ENCODE peak calls at places on chromosomes 12 and 14, in ten cellular contexts. One of them, this sample, is unnamed.

GRCh38 chr12:31315089-31315725 is 10.7 kb downstream of the SINHCAF start:
- DNase-seq in lung: no peak
- DNase-seq in lower lobe of right lung: no peak
- DNase-seq in sigmoid colon: no peak
- DNase-seq in endothelial cell: no peak
- DNase-seq in HL-60: no peak
- DNase-seq in fibroblast of lung: no peak
- DNase-seq in psoas muscle: no peak
- DNase-seq in AG09309: no peak
- DNase-seq in AG04450: no peak
- DNase-seq in this sample: no peak

GRCh38 chr12:5718073-5718472 is 227.0 kb downstream of the ANO2 start:
- DNase-seq in AG04450: no peak
- DNase-seq in AG09309: no peak
- DNase-seq in sigmoid colon: no peak
- DNase-seq in psoas muscle: no peak
- DNase-seq in endothelial cell: no peak
- DNase-seq in lung: no peak
- DNase-seq in fibroblast of lung: no peak
- DNase-seq in lower lobe of right lung: no peak
- DNase-seq in HL-60: no peak
- DNase-seq in this sample: no peak

GRCh38 chr14:61460063-61460462 is 138.7 kb downstream of the PRKCH start:
- DNase-seq in lower lobe of right lung: no peak
- DNase-seq in lung: no peak
- DNase-seq in fibroblast of lung: no peak
- DNase-seq in HL-60: no peak
- DNase-seq in endothelial cell: no peak
- DNase-seq in sigmoid colon: no peak
- DNase-seq in AG04450: no peak
- DNase-seq in AG09309: no peak
- DNase-seq in psoas muscle: no peak
- DNase-seq in this sample: no peak

GRCh38 chr12:94596596-94596995 is 53.8 kb downstream of the TMCC3 start:
- DNase-seq in fibroblast of lung: peak; percentile 47
- DNase-seq in psoas muscle: no peak
- DNase-seq in AG04450: no peak
- DNase-seq in lung: no peak
- DNase-seq in endothelial cell: no peak
- DNase-seq in AG09309: no peak
- DNase-seq in sigmoid colon: no peak
- DNase-seq in HL-60: no peak
- DNase-seq in lower lobe of right lung: no peak
- DNase-seq in this sample: no peak

GRCh38 chr14:69713127-69713800 is 53.7 kb upstream of the SRSF5 start:
- DNase-seq in HL-60: no peak
- DNase-seq in AG09309: no peak
- DNase-seq in AG04450: no peak
- DNase-seq in psoas muscle: peak; percentile 48
- DNase-seq in lower lobe of right lung: no peak
- DNase-seq in endothelial cell: no peak
- DNase-seq in fibroblast of lung: no peak
- DNase-seq in sigmoid colon: no peak
- DNase-seq in lung: no peak
- DNase-seq in this sample: no peak

GRCh38 chr14:55798400-55798799 is 218.4 kb downstream of the KTN1 start:
- DNase-seq in endothelial cell: no peak
- DNase-seq in psoas muscle: no peak
- DNase-seq in AG09309: no peak
- DNase-seq in AG04450: no peak
- DNase-seq in lung: no peak
- DNase-seq in sigmoid colon: no peak
- DNase-seq in lower lobe of right lung: no peak
- DNase-seq in HL-60: no peak
- DNase-seq in fibroblast of lung: no peak
- DNase-seq in this sample: no peak

GRCh38 chr12:7259060-7259459 is 44.8 kb upstream of the ACSM4 start:
- DNase-seq in lung: no peak
- DNase-seq in fibroblast of lung: no peak
- DNase-seq in endothelial cell: no peak
- DNase-seq in sigmoid colon: no peak
- DNase-seq in lower lobe of right lung: no peak
- DNase-seq in HL-60: no peak
- DNase-seq in psoas muscle: no peak
- DNase-seq in AG09309: no peak
- DNase-seq in AG04450: no peak
- DNase-seq in this sample: no peak

GRCh38 chr14:95394981-95395737 is 75.5 kb upstream of the CLMN start:
- DNase-seq in AG09309: no peak
- DNase-seq in endothelial cell: no peak
- DNase-seq in lung: no peak
- DNase-seq in AG04450: no peak
- DNase-seq in psoas muscle: no peak
- DNase-seq in HL-60: no peak
- DNase-seq in fibroblast of lung: no peak
- DNase-seq in sigmoid colon: peak; percentile 25
- DNase-seq in lower lobe of right lung: no peak
- DNase-seq in this sample: no peak

GRCh38 chr12:65495233-65495632 is 216.8 kb downstream of the MSRB3 start:
- DNase-seq in AG04450: peak; percentile 33
- DNase-seq in lung: no peak
- DNase-seq in AG09309: no peak
- DNase-seq in HL-60: no peak
- DNase-seq in psoas muscle: no peak
- DNase-seq in endothelial cell: no peak
- DNase-seq in lower lobe of right lung: no peak
- DNase-seq in sigmoid colon: no peak
- DNase-seq in fibroblast of lung: peak; percentile 38
- DNase-seq in this sample: no peak

GRCh38 chr14:100203962-100204834 is 34.7 kb upstream of the YY1 start:
- DNase-seq in AG04450: peak; percentile 37
- DNase-seq in fibroblast of lung: peak; percentile 72
- DNase-seq in lung: peak; percentile 50
- DNase-seq in lower lobe of right lung: no peak
- DNase-seq in psoas muscle: no peak
- DNase-seq in AG09309: no peak
- DNase-seq in HL-60: no peak
- DNase-seq in endothelial cell: no peak
- DNase-seq in sigmoid colon: no peak
- DNase-seq in this sample: no peak

GRCh38 chr12:133130808-133131128 is 341 bp downstream of the ZNF10 start:
- DNase-seq in psoas muscle: peak; percentile 62
- DNase-seq in lung: peak; percentile 31
- DNase-seq in AG09309: no peak
- DNase-seq in HL-60: peak; percentile 38
- DNase-seq in lower lobe of right lung: peak; percentile 65
- DNase-seq in sigmoid colon: peak; percentile 67
- DNase-seq in AG04450: no peak
- DNase-seq in endothelial cell: no peak
- DNase-seq in fibroblast of lung: no peak
- DNase-seq in this sample: no peak

GRCh38 chr14:50657753-50658152 is 10.4 kb downstream of the SAV1 start:
- DNase-seq in sigmoid colon: no peak
- DNase-seq in AG04450: no peak
- DNase-seq in HL-60: no peak
- DNase-seq in AG09309: no peak
- DNase-seq in lung: no peak
- DNase-seq in endothelial cell: no peak
- DNase-seq in psoas muscle: no peak
- DNase-seq in fibroblast of lung: no peak
- DNase-seq in lower lobe of right lung: no peak
- DNase-seq in this sample: no peak

GRCh38 chr12:54723653-54724256 is 75.6 kb upstream of the DCD start:
- DNase-seq in psoas muscle: no peak
- DNase-seq in lower lobe of right lung: no peak
- DNase-seq in endothelial cell: peak; percentile 30
- DNase-seq in AG09309: no peak
- DNase-seq in fibroblast of lung: peak; percentile 17
- DNase-seq in lung: no peak
- DNase-seq in HL-60: peak; percentile 19
- DNase-seq in sigmoid colon: no peak
- DNase-seq in AG04450: no peak
- DNase-seq in this sample: no peak

GRCh38 chr12:86683568-86683991 is 427.4 kb upstream of the MGAT4C start:
- DNase-seq in AG04450: peak; percentile 13
- DNase-seq in fibroblast of lung: peak; percentile 70
- DNase-seq in endothelial cell: no peak
- DNase-seq in AG09309: no peak
- DNase-seq in lung: no peak
- DNase-seq in lower lobe of right lung: no peak
- DNase-seq in sigmoid colon: no peak
- DNase-seq in psoas muscle: no peak
- DNase-seq in HL-60: no peak
- DNase-seq in this sample: no peak

GRCh38 chr12:16939871-16940306 is 333.9 kb upstream of the LMO3 start:
- DNase-seq in endothelial cell: peak; percentile 64
- DNase-seq in AG04450: no peak
- DNase-seq in sigmoid colon: no peak
- DNase-seq in lung: peak; percentile 62
- DNase-seq in lower lobe of right lung: peak; percentile 50
- DNase-seq in AG09309: no peak
- DNase-seq in psoas muscle: no peak
- DNase-seq in fibroblast of lung: peak; percentile 2
- DNase-seq in HL-60: peak; percentile 79
- DNase-seq in this sample: no peak

GRCh38 chr12:125188912-125189881 is 124.0 kb downstream of the AACS start:
- DNase-seq in AG09309: no peak
- DNase-seq in HL-60: no peak
- DNase-seq in endothelial cell: no peak
- DNase-seq in fibroblast of lung: no peak
- DNase-seq in sigmoid colon: no peak
- DNase-seq in lung: no peak
- DNase-seq in AG04450: no peak
- DNase-seq in lower lobe of right lung: no peak
- DNase-seq in psoas muscle: no peak
- DNase-seq in this sample: no peak

GRCh38 chr14:55641290-55641689 is 61.3 kb downstream of the KTN1 start:
- DNase-seq in AG09309: no peak
- DNase-seq in HL-60: no peak
- DNase-seq in lung: no peak
- DNase-seq in sigmoid colon: no peak
- DNase-seq in AG04450: no peak
- DNase-seq in psoas muscle: no peak
- DNase-seq in endothelial cell: no peak
- DNase-seq in lower lobe of right lung: no peak
- DNase-seq in fibroblast of lung: no peak
- DNase-seq in this sample: no peak

GRCh38 chr14:103541944-103542544 is 13.0 kb downstream of the TRMT61A start:
- DNase-seq in psoas muscle: peak; percentile 57
- DNase-seq in endothelial cell: no peak
- DNase-seq in AG09309: no peak
- DNase-seq in AG04450: no peak
- DNase-seq in sigmoid colon: peak; percentile 83
- DNase-seq in HL-60: no peak
- DNase-seq in fibroblast of lung: no peak
- DNase-seq in lower lobe of right lung: peak; percentile 53
- DNase-seq in lung: no peak
- DNase-seq in this sample: no peak
- TF ChIP-seq CTCF in psoas muscle: no peak
- TF ChIP-seq CTCF in endothelial cell: no peak
- TF ChIP-seq CTCF in AG09309: no peak
- TF ChIP-seq CTCF in AG04450: no peak
- TF ChIP-seq CTCF in sigmoid colon: no peak
- TF ChIP-seq CTCF in HL-60: no peak
- TF ChIP-seq CTCF in fibroblast of lung: no peak
- TF ChIP-seq CTCF in lower lobe of right lung: peak; percentile 6
- TF ChIP-seq CTCF in lung: no peak
- TF ChIP-seq CTCF in this sample: no peak

GRCh38 chr12:1222858-1223644 is 232.0 kb downstream of the ERC1 start:
- DNase-seq in endothelial cell: no peak
- DNase-seq in fibroblast of lung: no peak
- DNase-seq in lower lobe of right lung: no peak
- DNase-seq in AG09309: no peak
- DNase-seq in psoas muscle: no peak
- DNase-seq in AG04450: no peak
- DNase-seq in HL-60: no peak
- DNase-seq in sigmoid colon: no peak
- DNase-seq in lung: no peak
- DNase-seq in this sample: no peak

GRCh38 chr12:1216560-1216959 is 225.5 kb downstream of the ERC1 start:
- DNase-seq in endothelial cell: no peak
- DNase-seq in lung: no peak
- DNase-seq in fibroblast of lung: no peak
- DNase-seq in lower lobe of right lung: no peak
- DNase-seq in AG09309: no peak
- DNase-seq in psoas muscle: no peak
- DNase-seq in AG04450: no peak
- DNase-seq in sigmoid colon: no peak
- DNase-seq in HL-60: no peak
- DNase-seq in this sample: no peak

GRCh38 chr12:1220127-1221092 is 229.4 kb downstream of the ERC1 start:
- DNase-seq in HL-60: no peak
- DNase-seq in sigmoid colon: no peak
- DNase-seq in AG09309: no peak
- DNase-seq in psoas muscle: no peak
- DNase-seq in endothelial cell: no peak
- DNase-seq in fibroblast of lung: no peak
- DNase-seq in AG04450: no peak
- DNase-seq in lung: no peak
- DNase-seq in lower lobe of right lung: no peak
- DNase-seq in this sample: no peak

GRCh38 chr12:1217191-1217949 is 226.3 kb downstream of the ERC1 start:
- DNase-seq in HL-60: no peak
- DNase-seq in endothelial cell: no peak
- DNase-seq in fibroblast of lung: peak; percentile 82
- DNase-seq in lower lobe of right lung: no peak
- DNase-seq in sigmoid colon: no peak
- DNase-seq in psoas muscle: no peak
- DNase-seq in AG09309: peak; percentile 82
- DNase-seq in AG04450: no peak
- DNase-seq in lung: no peak
- DNase-seq in this sample: no peak

GRCh38 chr12:1218369-1218768 is 227.3 kb downstream of the ERC1 start:
- DNase-seq in lower lobe of right lung: no peak
- DNase-seq in fibroblast of lung: no peak
- DNase-seq in psoas muscle: no peak
- DNase-seq in endothelial cell: no peak
- DNase-seq in sigmoid colon: no peak
- DNase-seq in AG04450: no peak
- DNase-seq in lung: no peak
- DNase-seq in AG09309: no peak
- DNase-seq in HL-60: no peak
- DNase-seq in this sample: no peak
- TF ChIP-seq CTCF in lower lobe of right lung: no peak
- TF ChIP-seq CTCF in fibroblast of lung: no peak
- TF ChIP-seq CTCF in psoas muscle: no peak
- TF ChIP-seq CTCF in endothelial cell: no peak
- TF ChIP-seq CTCF in sigmoid colon: no peak
- TF ChIP-seq CTCF in AG04450: no peak
- TF ChIP-seq CTCF in lung: no peak
- TF ChIP-seq CTCF in AG09309: no peak
- TF ChIP-seq CTCF in HL-60: no peak
- TF ChIP-seq CTCF in this sample: no peak

GRCh38 chr14:74459289-74459946 is 33.4 kb upstream of the SYNDIG1L start:
- DNase-seq in fibroblast of lung: peak; percentile 51
- DNase-seq in psoas muscle: no peak
- DNase-seq in AG04450: peak; percentile 8
- DNase-seq in lung: no peak
- DNase-seq in AG09309: peak; percentile 42
- DNase-seq in sigmoid colon: no peak
- DNase-seq in endothelial cell: peak; percentile 60
- DNase-seq in HL-60: peak; percentile 9
- DNase-seq in lower lobe of right lung: no peak
- DNase-seq in this sample: peak; percentile 60
- TF ChIP-seq CTCF in fibroblast of lung: peak; percentile 55
- TF ChIP-seq CTCF in psoas muscle: peak; percentile 57
- TF ChIP-seq CTCF in AG04450: peak; percentile 79
- TF ChIP-seq CTCF in lung: no peak
- TF ChIP-seq CTCF in AG09309: peak; percentile 87
- TF ChIP-seq CTCF in sigmoid colon: no peak
- TF ChIP-seq CTCF in endothelial cell: peak; percentile 62
- TF ChIP-seq CTCF in HL-60: peak; percentile 30
- TF ChIP-seq CTCF in lower lobe of right lung: peak; percentile 49
- TF ChIP-seq CTCF in this sample: peak; percentile 71

GRCh38 chr14:101628471-101628966 is 67.2 kb downstream of the DIO3 start:
- DNase-seq in endothelial cell: peak; percentile 87
- DNase-seq in HL-60: peak; percentile 67
- DNase-seq in lower lobe of right lung: peak; percentile 84
- DNase-seq in AG04450: no peak
- DNase-seq in lung: peak; percentile 67
- DNase-seq in AG09309: no peak
- DNase-seq in sigmoid colon: peak; percentile 85
- DNase-seq in psoas muscle: peak; percentile 89
- DNase-seq in fibroblast of lung: peak; percentile 68
- DNase-seq in this sample: peak; percentile 73
- TF ChIP-seq CTCF in endothelial cell: peak; percentile 99
- TF ChIP-seq CTCF in HL-60: peak; percentile 83
- TF ChIP-seq CTCF in lower lobe of right lung: peak; percentile 100
- TF ChIP-seq CTCF in AG04450: peak; percentile 77
- TF ChIP-seq CTCF in lung: peak; percentile 90
- TF ChIP-seq CTCF in AG09309: peak; percentile 69
- TF ChIP-seq CTCF in sigmoid colon: peak; percentile 97
- TF ChIP-seq CTCF in psoas muscle: peak; percentile 100
- TF ChIP-seq CTCF in fibroblast of lung: peak; percentile 76
- TF ChIP-seq CTCF in this sample: peak; percentile 98